ENCODE peak calls at places on chromosomes 11 and 22, in eight cellular contexts. F is lower leg skin; B is HFFc6; Q is GM23248; S is tibial artery; H is activated CD8-positive, alpha-beta memory T cell treated with anti-CD3 and anti-CD28 coated beads for 24 hours; P is frontal cortex; I is aorta. D is an unnamed sample.

GRCh38 chr22:18032455-18033101 is 8.2 kb upstream of the MICAL3 start:
- DNase-seq in F (no peak), B (peak), Q (peak), S (no peak), H (no peak), P (no peak), I (no peak), D (no peak)

GRCh38 chr22:23781533-23781932 is 5.2 kb upstream of the SMARCB1 start:
- DNase-seq in F (peak), B (peak), Q (peak), S (no peak), H (no peak), P (no peak), I (no peak), D (no peak)

GRCh38 chr11:61482513-61482912 is 26.0 kb upstream of the LRRC10B start:
- DNase-seq in F (no peak), B (peak), Q (peak), S (no peak), H (peak), P (peak), I (no peak), D (peak)

GRCh38 chr11:30914143-30914762 is 328.1 kb upstream of the MPPED2 start:
- DNase-seq in F (peak), B (peak), Q (peak), S (peak), H (peak), P (peak), I (peak), D (peak)

GRCh38 chr11:64864473-64865285 is 13.7 kb downstream of the EHD1 start:
- DNase-seq in F (peak), B (peak), Q (peak), S (peak), H (peak), P (peak), I (peak), D (no peak)

GRCh38 chr22:49276567-49276966 is 551.1 kb downstream of the BRD1 start:
- DNase-seq in F (no peak), B (no peak), Q (no peak), S (no peak), H (no peak), P (no peak), I (no peak), D (no peak)

GRCh38 chr22:44497218-44497903 is 672 bp downstream of the RTL6 start:
- DNase-seq in F (no peak), B (no peak), Q (peak), S (no peak), H (no peak), P (peak), I (peak), D (no peak)

GRCh38 chr22:27201741-27202140 is 544.4 kb downstream of the MIAT start:
- DNase-seq in F (no peak), B (no peak), Q (no peak), S (no peak), H (no peak), P (no peak), I (no peak), D (no peak)

GRCh38 chr11:110297082-110297725 is 790 bp upstream of the RDX start:
- DNase-seq in F (no peak), B (peak), Q (peak), S (no peak), H (no peak), P (no peak), I (no peak), D (no peak)

GRCh38 chr11:27977031-27977430 is 130.9 kb downstream of the KIF18A start:
- DNase-seq in F (no peak), B (no peak), Q (peak), S (no peak), H (no peak), P (no peak), I (no peak), D (no peak)

GRCh38 chr22:45475876-45476514 is 26.7 kb upstream of the FBLN1 start:
- DNase-seq in F (no peak), B (no peak), Q (peak), S (peak), H (no peak), P (no peak), I (no peak), D (no peak)

GRCh38 chr11:108647701-108648527 is 17.0 kb upstream of the DDX10 start:
- DNase-seq in F (peak), B (peak), Q (peak), S (peak), H (peak), P (no peak), I (peak), D (peak)

GRCh38 chr22:38316340-38317236 is 645 bp downstream of the CSNK1E start:
- DNase-seq in F (no peak), B (peak), Q (peak), S (peak), H (peak), P (peak), I (peak), D (peak)

D was measured in mesothelial cell of epicardium.